ENCODE peak calls at places on chromosomes 7 and 10, in four cellular contexts. F is activated CD4-positive, alpha-beta T cell treated with anti-CD3 and anti-CD28 coated beads, Interleukin-2, amount 50 U/mL, for 48 hours; T is EL; W is NCI-H2081. C is an unnamed sample.

GRCh38 chr10:92571649-92572048 is 2.2 kb downstream of the IDE start:
- DNase-seq in W (no peak), F (no peak), T (peak), C (no peak)

GRCh38 chr7:126768836-126769235 is 483.9 kb downstream of the GRM8 start:
- DNase-seq in T (no peak), F (no peak), W (no peak), C (no peak)

GRCh38 chr10:14587540-14588083 is 187.1 kb downstream of the FAM107B start:
- DNase-seq in F (no peak), W (no peak), T (no peak), C (no peak)

GRCh38 chr10:13158401-13158800 is 3.0 kb upstream of the MCM10 start:
- DNase-seq in F (peak), W (no peak), T (no peak), C (no peak)

GRCh38 chr10:124032982-124033886 is 60.2 kb downstream of the CHST15 start:
- DNase-seq in W (no peak), T (peak), F (no peak), C (peak)

GRCh38 chr10:987635-987905 is 664 bp upstream of the GTPBP4 start:
- DNase-seq in T (peak), F (no peak), W (no peak), C (peak)

GRCh38 chr7:24819916-24820689 is 62.8 kb upstream of the GSDME start:
- DNase-seq in W (peak), T (peak), F (peak), C (peak)

GRCh38 chr7:87875151-87876039 is 765 bp downstream of the SLC25A40 start:
- DNase-seq in T (no peak), F (no peak), W (peak), C (no peak)

GRCh38 chr10:117723343-117723742 is 180.8 kb downstream of the EMX2 start:
- DNase-seq in T (no peak), W (no peak), F (no peak), C (no peak)

GRCh38 chr10:97689637-97690036 is 2.6 kb upstream of the AVPI1 start:
- DNase-seq in W (no peak), F (no peak), T (peak), C (peak)

GRCh38 chr7:41487229-41487861 is 215.5 kb downstream of the INHBA start:
- DNase-seq in T (no peak), W (no peak), F (no peak), C (no peak)

GRCh38 chr10:21285742-21286311 is 239.7 kb downstream of the SKIDA1 start:
- DNase-seq in T (no peak), F (no peak), W (no peak), C (peak)

GRCh38 chr7:155009570-155010157 is 6.7 kb upstream of the PAXIP1 start:
- DNase-seq in W (no peak), F (peak), T (no peak), C (peak)

GRCh38 chr7:43756368-43757072 is 2.0 kb upstream of the BLVRA start:
- DNase-seq in W (no peak), F (peak), T (peak), C (peak)

GRCh38 chr10:131730771-131731497 is 169.9 kb upstream of the PPP2R2D start:
- DNase-seq in W (no peak), T (no peak), F (no peak), C (no peak)

GRCh38 chr10:109203616-109204375 is 719.5 kb downstream of the XPNPEP1 start:
- DNase-seq in T (no peak), F (no peak), W (no peak), C (no peak)

GRCh38 chr7:107969856-107970255 is 33.1 kb downstream of the LAMB1 start:
- DNase-seq in W (no peak), T (no peak), F (no peak), C (no peak)

GRCh38 chr7:81233208-81233940 is 314.5 kb upstream of the SEMA3C start:
- DNase-seq in W (no peak), T (no peak), F (no peak), C (no peak)

GRCh38 chr7:99456288-99456687 is 9.7 kb downstream of the ATP5MF start:
- DNase-seq in F (no peak), T (no peak), W (no peak), C (no peak)

GRCh38 chr7:132437730-132438129 is 138.5 kb downstream of the PLXNA4 start:
- DNase-seq in T (no peak), F (no peak), W (no peak), C (no peak)

GRCh38 chr7:27113991-27114866 is 11.7 kb upstream of the HOXA2 start:
- DNase-seq in F (no peak), T (no peak), W (peak), C (peak)

GRCh38 chr10:110311357-110311949 is 6.7 kb upstream of the SMNDC1 start:
- DNase-seq in F (peak), T (peak), W (peak), C (peak)

GRCh38 chr10:71743099-71743838 is 23.7 kb upstream of the C10orf105 start:
- DNase-seq in W (no peak), F (no peak), T (no peak), C (no peak)

GRCh38 chr7:71558806-71559205 is 426.9 kb downstream of the GALNT17 start:
- DNase-seq in T (no peak), W (no peak), F (no peak), C (no peak)

GRCh38 chr7:80834105-80834410 is 84.8 kb downstream of the SEMA3C start:
- DNase-seq in W (no peak), T (no peak), F (no peak), C (no peak)

GRCh38 chr7:22093003-22093402 is 147.3 kb upstream of the CDCA7L start:
- DNase-seq in T (peak), W (no peak), F (no peak), C (no peak)

GRCh38 chr7:130381468-130382312 is 1.4 kb downstream of the CPA1 start:
- DNase-seq in T (no peak), F (no peak), W (no peak), C (peak)

GRCh38 chr10:5293691-5294550 is 70.8 kb upstream of the UCN3 start:
- DNase-seq in F (peak), T (peak), W (peak), C (peak)